ENCODE peak calls at places on chromosomes 2 and 18, in seven cellular contexts. V, W, T, O, I, H and K are unnamed samples. For H3K9me2, the result is how much of the 10 kb centered on the place peaks cover.

GRCh38 chr18:35178260-35178659 is 62.6 kb upstream of the ZNF397 start:
- DNase-seq in V (peak), W (no peak), T (no peak), O (no peak), I (no peak), H (no peak), K (no peak)

GRCh38 chr2:191521608-191522208 is 156.2 kb upstream of the NABP1 start:
- DNase-seq in V (peak), W (no peak), T (no peak), O (peak), I (peak), H (peak), K (peak)

GRCh38 chr2:85986121-85986520 is 97.3 kb upstream of the ST3GAL5 start:
- DNase-seq in V (no peak), W (no peak), T (no peak), O (no peak), I (no peak), H (no peak), K (no peak)

GRCh38 chr2:12321017-12321641 is 395.6 kb upstream of the TRIB2 start:
- DNase-seq in V (peak), W (no peak), T (peak), O (no peak), I (no peak), H (no peak), K (no peak)

GRCh38 chr2:32516567-32516966 is 111.3 kb upstream of the TTC27 start:
- DNase-seq in V (peak), W (no peak), T (no peak), O (no peak), I (no peak), H (no peak), K (no peak)

GRCh38 chr2:239182981-239183791 is 217.6 kb downstream of the HDAC4 start:
- DNase-seq in V (no peak), W (no peak), T (no peak), O (no peak), I (no peak), H (no peak), K (no peak)

GRCh38 chr2:96527990-96528679 is 8.4 kb upstream of the ARID5A start:
- DNase-seq in V (peak), W (no peak), T (no peak), O (no peak), I (no peak), H (no peak), K (peak)

GRCh38 chr2:109486711-109487130 is 127.0 kb downstream of the SEPTIN10 start:
- DNase-seq in V (no peak), W (no peak), T (no peak), O (no peak), I (no peak), H (no peak), K (no peak)

DNA sequence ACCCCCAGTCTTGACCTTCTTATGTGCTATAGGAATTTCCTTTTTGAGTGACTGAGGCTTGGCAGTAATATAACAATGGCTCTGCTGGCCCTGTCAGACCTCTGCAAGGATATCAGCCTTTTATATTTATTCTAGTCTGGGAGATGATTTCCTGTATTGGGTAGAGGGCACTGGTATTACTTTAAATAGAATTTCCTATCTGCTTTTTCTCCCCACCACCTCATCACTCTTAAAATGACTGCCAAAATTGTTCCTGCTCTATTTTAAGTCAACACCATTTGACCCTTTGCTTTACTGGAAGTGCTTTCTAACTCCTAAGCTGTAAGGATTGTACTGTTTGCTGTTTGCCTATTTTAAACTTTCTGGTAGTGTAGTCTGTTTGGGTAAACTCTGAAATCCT is 658.4 kb upstream of the FSHR start:
- DNase-seq in V (no peak), W (no peak), T (no peak), O (no peak), I (no peak), H (no peak), K (no peak)
- H3K27ac ChIP-seq in V (no peak), W (no peak), T (no peak), O (no peak), I (no peak), H (no peak), K (no peak)

GRCh38 chr2:204796581-204796980 is 251.3 kb downstream of the PARD3B start:
- DNase-seq in V (no peak), W (no peak), T (no peak), O (no peak), I (no peak), H (no peak), K (peak)

GRCh38 chr2:204795156-204795555 is 249.9 kb downstream of the PARD3B start:
- DNase-seq in V (peak), W (no peak), T (no peak), O (no peak), I (no peak), H (no peak), K (no peak)

GRCh38 chr2:204791230-204791629 is 246.0 kb downstream of the PARD3B start:
- DNase-seq in V (peak), W (no peak), T (no peak), O (no peak), I (no peak), H (no peak), K (no peak)

GRCh38 chr2:204794624-204795023 is 249.3 kb downstream of the PARD3B start:
- DNase-seq in V (no peak), W (no peak), T (no peak), O (no peak), I (no peak), H (no peak), K (no peak)
- H3K9me2 ChIP-seq in V (under half), W (under half), T (under half), O (under half), I (under half), H (under half), K (under half)

GRCh38 chr18:70359071-70359470 is 70.2 kb downstream of the SOCS6 start:
- DNase-seq in V (no peak), W (no peak), T (no peak), O (no peak), I (no peak), H (no peak), K (no peak)
- H3K27ac ChIP-seq in V (peak), W (peak), T (no peak), O (no peak), I (no peak), H (no peak), K (no peak)

GRCh38 chr18:63091671-63092364 is 227.8 kb downstream of the BCL2 start:
- DNase-seq in V (no peak), W (no peak), T (no peak), O (no peak), I (no peak), H (no peak), K (no peak)

GRCh38 chr18:63090334-63090733 is 229.2 kb downstream of the BCL2 start:
- DNase-seq in V (no peak), W (no peak), T (peak), O (no peak), I (no peak), H (peak), K (no peak)

GRCh38 chr18:63087421-63088230 is 231.9 kb downstream of the BCL2 start:
- DNase-seq in V (peak), W (no peak), T (no peak), O (no peak), I (no peak), H (peak), K (no peak)

GRCh38 chr18:63088262-63088661 is 231.3 kb downstream of the BCL2 start:
- DNase-seq in V (no peak), W (no peak), T (no peak), O (no peak), I (peak), H (no peak), K (no peak)

GRCh38 chr18:63089041-63089440 is 230.5 kb downstream of the BCL2 start:
- DNase-seq in V (no peak), W (no peak), T (no peak), O (no peak), I (no peak), H (no peak), K (no peak)
- H3K9me2 ChIP-seq in V (under half), W (under half), T (under half), O (under half), I (under half), H (under half), K (under half)

DNA sequence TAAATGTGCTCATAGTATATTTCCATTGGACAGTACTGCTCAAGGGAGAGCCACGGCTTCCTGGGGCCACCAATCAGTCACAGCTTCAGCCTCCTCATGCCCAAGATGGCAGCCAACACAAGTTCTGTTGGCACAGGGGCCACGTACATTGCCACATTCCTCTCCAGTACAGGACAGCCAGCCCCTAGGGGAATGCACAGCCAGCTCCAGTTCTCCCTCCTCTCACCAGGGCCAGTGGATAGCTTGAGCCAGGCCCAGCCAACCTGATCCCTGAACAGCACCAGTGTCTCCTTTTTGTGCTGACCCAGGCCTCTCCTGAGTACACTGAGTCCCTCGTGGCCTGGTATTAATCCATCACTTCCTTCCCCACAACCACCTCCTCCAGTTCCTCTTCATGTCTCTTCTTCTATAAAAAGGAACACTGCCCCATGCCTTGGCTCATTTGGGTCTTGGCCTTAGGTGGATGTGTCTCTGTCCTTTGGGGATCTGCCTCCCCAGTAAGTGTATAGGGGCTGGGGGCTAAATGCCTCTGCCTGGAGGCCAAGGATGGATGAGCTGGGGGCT is 168.7 kb downstream of the TNS1 start:
- DNase-seq in V (no peak), W (no peak), T (no peak), O (no peak), I (no peak), H (no peak), K (no peak)
- H3K27ac ChIP-seq in V (no peak), W (no peak), T (no peak), O (no peak), I (no peak), H (no peak), K (no peak)

DNA sequence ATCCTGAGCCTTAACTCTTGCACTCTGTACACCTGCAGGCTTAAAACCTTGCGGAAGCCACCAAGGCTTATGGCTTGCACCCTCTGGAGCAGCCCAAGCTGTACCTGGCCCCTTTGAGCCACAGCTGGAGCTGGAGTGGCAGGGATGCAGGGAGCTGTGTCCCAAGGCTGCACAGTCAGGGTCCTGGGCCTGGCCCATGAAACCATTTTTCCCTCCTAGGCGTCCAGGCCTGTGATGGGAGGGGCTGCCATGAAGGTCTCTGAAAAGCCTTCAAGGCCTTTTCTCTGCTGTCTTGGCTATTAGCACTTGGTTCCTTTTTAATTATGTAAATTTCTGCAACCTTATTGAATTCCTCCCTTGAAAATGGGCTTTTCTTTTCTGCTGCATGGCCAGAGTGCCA is 56.4 kb downstream of the FAM124B start:
- DNase-seq in V (no peak), W (no peak), T (no peak), O (no peak), I (no peak), H (no peak), K (no peak)
- H3K9me2 ChIP-seq in V (under half), W (under half), T (under half), O (under half), I (under half), H (under half), K (under half)

GRCh38 chr2:43129254-43129653 is 97.2 kb downstream of the ZFP36L2 start:
- DNase-seq in V (no peak), W (no peak), T (no peak), O (no peak), I (no peak), H (no peak), K (no peak)
- H3K27ac ChIP-seq in V (no peak), W (no peak), T (peak), O (peak), I (no peak), H (no peak), K (no peak)

DNA sequence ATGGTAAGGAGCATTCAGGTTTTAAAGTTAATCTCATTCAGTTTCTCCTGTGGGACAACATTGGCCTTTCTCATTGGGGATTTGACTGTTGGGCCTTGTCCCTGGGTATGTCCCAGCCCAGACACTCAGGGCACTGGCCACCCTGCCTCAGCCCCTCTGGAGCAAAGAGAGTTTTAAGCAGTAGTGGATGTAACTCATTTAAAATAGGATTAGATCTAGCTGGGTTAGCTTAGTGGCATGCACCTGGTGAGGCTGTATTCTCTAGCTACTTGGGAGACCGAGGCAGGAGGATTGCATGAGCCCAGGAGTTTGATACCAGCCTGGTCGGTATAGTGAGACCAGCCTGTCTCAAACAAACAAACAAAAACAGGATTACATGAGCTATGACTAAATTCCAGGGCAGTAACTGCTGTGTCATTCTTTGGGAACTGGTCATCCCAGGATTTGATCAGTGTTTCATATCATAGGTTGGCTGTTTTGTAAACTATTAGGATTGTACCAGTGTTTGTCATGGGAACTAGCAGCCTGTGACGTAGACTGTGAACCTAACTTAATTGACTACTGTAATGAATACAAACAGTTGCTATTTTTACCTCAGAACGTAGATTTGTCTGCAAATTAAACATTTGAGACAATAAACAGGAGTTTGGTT is 12.5 kb downstream of the INPP4A start:
- DNase-seq in V (peak), W (peak), T (no peak), O (no peak), I (no peak), H (no peak), K (no peak)
- H3K9me2 ChIP-seq in V (under half), W (under half), T (under half), O (under half), I (under half), H (under half), K (under half)

GRCh38 chr2:54386585-54386984 is 69.5 kb upstream of the SPTBN1 start:
- DNase-seq in V (no peak), W (no peak), T (no peak), O (no peak), I (no peak), H (no peak), K (no peak)

GRCh38 chr2:54386993-54387590 is 69.0 kb upstream of the SPTBN1 start:
- DNase-seq in V (peak), W (no peak), T (no peak), O (no peak), I (no peak), H (no peak), K (no peak)

GRCh38 chr2:54385271-54385670 is 70.9 kb upstream of the SPTBN1 start:
- DNase-seq in V (no peak), W (no peak), T (no peak), O (no peak), I (no peak), H (no peak), K (no peak)

GRCh38 chr2:54387592-54387991 is 68.5 kb upstream of the SPTBN1 start:
- DNase-seq in V (peak), W (no peak), T (no peak), O (no peak), I (no peak), H (no peak), K (no peak)

GRCh38 chr2:54384301-54385035 is 71.7 kb upstream of the SPTBN1 start:
- DNase-seq in V (no peak), W (no peak), T (no peak), O (no peak), I (peak), H (no peak), K (no peak)
- H3K27ac ChIP-seq in V (no peak), W (no peak), T (no peak), O (no peak), I (no peak), H (no peak), K (no peak)